ENCODE peak calls at places on chromosome 21, in eight cellular contexts. One of them, this sample, is unnamed.

GRCh38 chr21:37915516-37915915 is 741 bp downstream of the KCNJ6 start:
- DNase-seq in A549: no peak
- DNase-seq in PC-9: no peak
- DNase-seq in K562: no peak
- DNase-seq in cardiac muscle cell: no peak
- DNase-seq in fibroblast of the aortic adventitia: no peak
- DNase-seq in fibroblast of lung: no peak
- DNase-seq in cardiac fibroblast: no peak
- DNase-seq in this sample: no peak

GRCh38 chr21:44054710-44055109 is 42.6 kb downstream of the TRAPPC10 start:
- DNase-seq in A549: no peak
- DNase-seq in PC-9: no peak
- DNase-seq in K562: no peak
- DNase-seq in cardiac muscle cell: peak
- DNase-seq in fibroblast of the aortic adventitia: peak
- DNase-seq in fibroblast of lung: peak
- DNase-seq in cardiac fibroblast: peak
- DNase-seq in this sample: no peak

GRCh38 chr21:44996983-44997936 is 57.4 kb downstream of the SLX9 start:
- DNase-seq in A549: no peak
- DNase-seq in PC-9: no peak
- DNase-seq in K562: no peak
- DNase-seq in cardiac muscle cell: no peak
- DNase-seq in fibroblast of the aortic adventitia: no peak
- DNase-seq in fibroblast of lung: no peak
- DNase-seq in cardiac fibroblast: no peak
- DNase-seq in this sample: no peak

GRCh38 chr21:39083377-39084008 is 99.8 kb downstream of the PSMG1 start:
- DNase-seq in A549: no peak
- DNase-seq in PC-9: no peak
- DNase-seq in K562: no peak
- DNase-seq in cardiac muscle cell: peak
- DNase-seq in fibroblast of the aortic adventitia: peak
- DNase-seq in fibroblast of lung: no peak
- DNase-seq in cardiac fibroblast: peak
- DNase-seq in this sample: peak

GRCh38 chr21:21003701-21004100 is 5.5 kb downstream of the NCAM2 start:
- DNase-seq in A549: no peak
- DNase-seq in PC-9: no peak
- DNase-seq in K562: peak
- DNase-seq in cardiac muscle cell: peak
- DNase-seq in fibroblast of the aortic adventitia: peak
- DNase-seq in fibroblast of lung: peak
- DNase-seq in cardiac fibroblast: peak
- DNase-seq in this sample: no peak

GRCh38 chr21:45104560-45104959 is 30.2 kb downstream of the ADARB1 start:
- DNase-seq in A549: no peak
- DNase-seq in PC-9: no peak
- DNase-seq in K562: no peak
- DNase-seq in cardiac muscle cell: peak
- DNase-seq in fibroblast of the aortic adventitia: no peak
- DNase-seq in fibroblast of lung: no peak
- DNase-seq in cardiac fibroblast: peak
- DNase-seq in this sample: no peak

GRCh38 chr21:42777757-42778344 is 101.5 kb downstream of the WDR4 start:
- DNase-seq in A549: no peak
- DNase-seq in PC-9: no peak
- DNase-seq in K562: no peak
- DNase-seq in cardiac muscle cell: no peak
- DNase-seq in fibroblast of the aortic adventitia: no peak
- DNase-seq in fibroblast of lung: no peak
- DNase-seq in cardiac fibroblast: no peak
- DNase-seq in this sample: no peak

GRCh38 chr21:14300074-14300473 is 82.9 kb downstream of the HSPA13 start:
- DNase-seq in A549: no peak
- DNase-seq in PC-9: no peak
- DNase-seq in K562: no peak
- DNase-seq in cardiac muscle cell: no peak
- DNase-seq in fibroblast of the aortic adventitia: no peak
- DNase-seq in fibroblast of lung: no peak
- DNase-seq in cardiac fibroblast: no peak
- DNase-seq in this sample: no peak

GRCh38 chr21:45403825-45404725 is 890 bp upstream of the COL18A1 start:
- DNase-seq in A549: no peak
- DNase-seq in PC-9: peak
- DNase-seq in K562: no peak
- DNase-seq in cardiac muscle cell: peak
- DNase-seq in fibroblast of the aortic adventitia: peak
- DNase-seq in fibroblast of lung: peak
- DNase-seq in cardiac fibroblast: peak
- DNase-seq in this sample: no peak

GRCh38 chr21:22535630-22536029 is 1537.4 kb downstream of the NCAM2 start:
- DNase-seq in A549: no peak
- DNase-seq in PC-9: no peak
- DNase-seq in K562: no peak
- DNase-seq in cardiac muscle cell: no peak
- DNase-seq in fibroblast of the aortic adventitia: no peak
- DNase-seq in fibroblast of lung: no peak
- DNase-seq in cardiac fibroblast: no peak
- DNase-seq in this sample: no peak

GRCh38 chr21:44297525-44298290 is 2.1 kb upstream of the PFKL start:
- DNase-seq in A549: peak
- DNase-seq in PC-9: peak
- DNase-seq in K562: peak
- DNase-seq in cardiac muscle cell: peak
- DNase-seq in fibroblast of the aortic adventitia: peak
- DNase-seq in fibroblast of lung: peak
- DNase-seq in cardiac fibroblast: peak
- DNase-seq in this sample: peak

GRCh38 chr21:28587748-28588147 is 404.9 kb downstream of the LTN1 start:
- DNase-seq in A549: no peak
- DNase-seq in PC-9: no peak
- DNase-seq in K562: no peak
- DNase-seq in cardiac muscle cell: no peak
- DNase-seq in fibroblast of the aortic adventitia: peak
- DNase-seq in fibroblast of lung: no peak
- DNase-seq in cardiac fibroblast: peak
- DNase-seq in this sample: no peak

GRCh38 chr21:42193131-42193671 is 25.7 kb upstream of the ABCG1 start:
- DNase-seq in A549: no peak
- DNase-seq in PC-9: peak
- DNase-seq in K562: no peak
- DNase-seq in cardiac muscle cell: peak
- DNase-seq in fibroblast of the aortic adventitia: no peak
- DNase-seq in fibroblast of lung: peak
- DNase-seq in cardiac fibroblast: peak
- DNase-seq in this sample: no peak

GRCh38 chr21:29851611-29852010 is 88.2 kb downstream of the GRIK1 start:
- DNase-seq in A549: no peak
- DNase-seq in PC-9: no peak
- DNase-seq in K562: no peak
- DNase-seq in cardiac muscle cell: no peak
- DNase-seq in fibroblast of the aortic adventitia: no peak
- DNase-seq in fibroblast of lung: no peak
- DNase-seq in cardiac fibroblast: no peak
- DNase-seq in this sample: no peak

GRCh38 chr21:36613064-36613463 is 85.9 kb upstream of the SIM2 start:
- DNase-seq in A549: no peak
- DNase-seq in PC-9: no peak
- DNase-seq in K562: no peak
- DNase-seq in cardiac muscle cell: no peak
- DNase-seq in fibroblast of the aortic adventitia: peak
- DNase-seq in fibroblast of lung: no peak
- DNase-seq in cardiac fibroblast: no peak
- DNase-seq in this sample: no peak

GRCh38 chr21:15164678-15165303 is 100.0 kb upstream of the NRIP1 start:
- DNase-seq in A549: no peak
- DNase-seq in PC-9: peak
- DNase-seq in K562: no peak
- DNase-seq in cardiac muscle cell: peak
- DNase-seq in fibroblast of the aortic adventitia: no peak
- DNase-seq in fibroblast of lung: no peak
- DNase-seq in cardiac fibroblast: peak
- DNase-seq in this sample: no peak

GRCh38 chr21:32131960-32132359 is 146.9 kb downstream of the MIS18A start:
- DNase-seq in A549: peak
- DNase-seq in PC-9: no peak
- DNase-seq in K562: peak
- DNase-seq in cardiac muscle cell: peak
- DNase-seq in fibroblast of the aortic adventitia: peak
- DNase-seq in fibroblast of lung: peak
- DNase-seq in cardiac fibroblast: peak
- DNase-seq in this sample: no peak

GRCh38 chr21:46180778-46181391 is 3.4 kb downstream of the SPATC1L start:
- DNase-seq in A549: no peak
- DNase-seq in PC-9: no peak
- DNase-seq in K562: no peak
- DNase-seq in cardiac muscle cell: no peak
- DNase-seq in fibroblast of the aortic adventitia: no peak
- DNase-seq in fibroblast of lung: no peak
- DNase-seq in cardiac fibroblast: no peak
- DNase-seq in this sample: no peak

GRCh38 chr21:37458669-37459276 is 92.2 kb downstream of the DYRK1A start:
- DNase-seq in A549: no peak
- DNase-seq in PC-9: peak
- DNase-seq in K562: no peak
- DNase-seq in cardiac muscle cell: no peak
- DNase-seq in fibroblast of the aortic adventitia: no peak
- DNase-seq in fibroblast of lung: no peak
- DNase-seq in cardiac fibroblast: no peak
- DNase-seq in this sample: no peak

GRCh38 chr21:43372663-43373386 is 54.1 kb downstream of the SIK1 start:
- DNase-seq in A549: no peak
- DNase-seq in PC-9: peak
- DNase-seq in K562: no peak
- DNase-seq in cardiac muscle cell: no peak
- DNase-seq in fibroblast of the aortic adventitia: no peak
- DNase-seq in fibroblast of lung: peak
- DNase-seq in cardiac fibroblast: no peak
- DNase-seq in this sample: no peak

GRCh38 chr21:46116846-46117585 is 19.1 kb downstream of the COL6A2 start:
- DNase-seq in A549: no peak
- DNase-seq in PC-9: peak
- DNase-seq in K562: no peak
- DNase-seq in cardiac muscle cell: no peak
- DNase-seq in fibroblast of the aortic adventitia: peak
- DNase-seq in fibroblast of lung: no peak
- DNase-seq in cardiac fibroblast: no peak
- DNase-seq in this sample: no peak

GRCh38 chr21:26961704-26962103 is 5.2 kb downstream of the ADAMTS5 start:
- DNase-seq in A549: no peak
- DNase-seq in PC-9: no peak
- DNase-seq in K562: no peak
- DNase-seq in cardiac muscle cell: no peak
- DNase-seq in fibroblast of the aortic adventitia: no peak
- DNase-seq in fibroblast of lung: no peak
- DNase-seq in cardiac fibroblast: no peak
- DNase-seq in this sample: no peak
- TF ChIP-seq CTCF in A549: no peak
- TF ChIP-seq CTCF in PC-9: no peak
- TF ChIP-seq CTCF in K562: peak
- TF ChIP-seq CTCF in cardiac muscle cell: peak
- TF ChIP-seq CTCF in fibroblast of the aortic adventitia: peak
- TF ChIP-seq CTCF in fibroblast of lung: no peak
- TF ChIP-seq CTCF in cardiac fibroblast: peak
- TF ChIP-seq CTCF in this sample: peak

GRCh38 chr21:24840287-24840686 is 767.0 kb downstream of the MRPL39 start:
- DNase-seq in A549: no peak
- DNase-seq in PC-9: no peak
- DNase-seq in K562: no peak
- DNase-seq in cardiac muscle cell: no peak
- DNase-seq in fibroblast of the aortic adventitia: no peak
- DNase-seq in fibroblast of lung: no peak
- DNase-seq in cardiac fibroblast: no peak
- DNase-seq in this sample: no peak
- TF ChIP-seq CTCF in A549: no peak
- TF ChIP-seq CTCF in PC-9: no peak
- TF ChIP-seq CTCF in K562: no peak
- TF ChIP-seq CTCF in cardiac muscle cell: no peak
- TF ChIP-seq CTCF in fibroblast of the aortic adventitia: no peak
- TF ChIP-seq CTCF in fibroblast of lung: no peak
- TF ChIP-seq CTCF in cardiac fibroblast: no peak
- TF ChIP-seq CTCF in this sample: no peak

DNA sequence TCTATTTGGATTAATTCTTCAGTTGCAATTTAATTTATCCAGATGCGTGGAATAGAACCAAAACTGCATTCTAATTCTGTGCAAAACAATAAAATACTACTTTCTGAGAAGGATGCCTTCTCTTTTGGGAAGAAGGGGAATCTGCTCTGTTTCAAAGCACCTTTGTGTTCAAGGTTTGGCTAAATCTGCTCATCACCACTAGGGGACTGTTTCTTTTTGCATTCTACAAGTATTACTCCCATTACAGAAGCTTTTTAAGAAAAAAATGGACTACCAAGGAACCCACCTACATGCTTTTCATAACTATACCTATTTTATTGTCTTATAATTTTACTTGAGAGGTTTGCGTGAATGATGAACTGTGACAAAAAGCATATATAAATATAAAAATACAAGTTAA is 18.2 kb downstream of the MRPS6 start:
- DNase-seq in A549: no peak
- DNase-seq in PC-9: no peak
- DNase-seq in K562: no peak
- DNase-seq in cardiac muscle cell: peak
- DNase-seq in fibroblast of the aortic adventitia: no peak
- DNase-seq in fibroblast of lung: no peak
- DNase-seq in cardiac fibroblast: peak
- DNase-seq in this sample: no peak
- TF ChIP-seq CTCF in A549: no peak
- TF ChIP-seq CTCF in PC-9: peak
- TF ChIP-seq CTCF in K562: peak
- TF ChIP-seq CTCF in cardiac muscle cell: peak
- TF ChIP-seq CTCF in fibroblast of the aortic adventitia: peak
- TF ChIP-seq CTCF in fibroblast of lung: peak
- TF ChIP-seq CTCF in cardiac fibroblast: peak
- TF ChIP-seq CTCF in this sample: peak

DNA sequence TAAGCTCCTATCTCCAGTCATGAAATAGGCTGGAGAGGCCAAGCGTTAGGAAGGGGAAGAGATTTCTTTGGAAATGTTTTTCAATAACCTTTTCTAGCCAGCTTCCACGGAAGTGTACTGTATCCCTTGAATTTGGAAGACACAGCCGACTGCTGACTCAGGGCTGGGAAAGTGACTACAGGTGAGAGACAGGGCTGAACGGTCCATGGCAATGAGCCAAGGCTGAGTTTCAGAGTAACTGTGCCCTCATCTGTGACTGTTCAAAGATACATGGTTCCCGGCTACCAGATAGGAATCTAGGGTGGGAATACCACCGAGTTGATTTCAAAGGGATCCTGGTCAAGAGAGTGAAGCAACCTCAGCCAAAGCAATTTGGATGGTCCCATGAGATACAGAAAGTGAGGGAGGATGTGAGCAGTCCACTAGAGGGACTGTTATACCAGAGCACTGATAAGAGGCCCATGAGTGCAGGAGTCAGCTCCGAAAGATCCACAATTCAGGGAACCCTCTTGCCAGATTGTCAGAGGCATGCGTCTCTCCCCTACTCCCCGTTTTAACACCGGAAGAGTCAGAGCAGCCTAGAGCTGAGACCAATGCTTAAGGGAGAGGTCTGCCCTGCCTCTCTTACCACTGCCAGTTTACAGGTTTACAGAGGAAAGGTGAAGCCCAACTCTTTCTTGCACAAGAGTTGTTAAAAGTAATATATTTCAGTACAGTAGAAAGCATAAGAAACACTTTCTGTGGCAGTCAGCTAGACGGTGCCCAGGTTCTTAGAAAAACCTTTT is 3.2 kb upstream of the KRTAP19-8 start:
- DNase-seq in A549: no peak
- DNase-seq in PC-9: no peak
- DNase-seq in K562: no peak
- DNase-seq in cardiac muscle cell: no peak
- DNase-seq in fibroblast of the aortic adventitia: no peak
- DNase-seq in fibroblast of lung: no peak
- DNase-seq in cardiac fibroblast: no peak
- DNase-seq in this sample: no peak
- TF ChIP-seq CTCF in A549: no peak
- TF ChIP-seq CTCF in PC-9: no peak
- TF ChIP-seq CTCF in K562: no peak
- TF ChIP-seq CTCF in cardiac muscle cell: no peak
- TF ChIP-seq CTCF in fibroblast of the aortic adventitia: no peak
- TF ChIP-seq CTCF in fibroblast of lung: no peak
- TF ChIP-seq CTCF in cardiac fibroblast: no peak
- TF ChIP-seq CTCF in this sample: no peak

This sample was measured in AG09319.